ENCODE peak calls at places on chromosome 13, in ten cellular contexts. One of them, this sample, is unnamed.

GRCh38 chr13:79349011-79349410 is 57.0 kb downstream of the RBM26 start:
- DNase-seq in SK-N-SH: no peak
- DNase-seq in hepatic stellate cell: no peak
- DNase-seq in body of pancreas: no peak
- DNase-seq in CD8-positive, alpha-beta T cell: no peak
- DNase-seq in stimulated activated CD4-positive, alpha-beta T cell treated with anti-CD3 and anti-CD28 coated beads, Interleukin-15, amount 100 ng/mL, for 1 hour: no peak
- DNase-seq in nephron progenitor cell: no peak
- DNase-seq in NCI-H1694 treated with DMSO at 0.1 percent for 48 hours: no peak
- DNase-seq in T-cell: no peak
- DNase-seq in AG20443: no peak
- DNase-seq in this sample: no peak

GRCh38 chr13:37460211-37460610 is 138.4 kb downstream of the POSTN start:
- DNase-seq in SK-N-SH: no peak
- DNase-seq in hepatic stellate cell: no peak
- DNase-seq in body of pancreas: no peak
- DNase-seq in CD8-positive, alpha-beta T cell: no peak
- DNase-seq in stimulated activated CD4-positive, alpha-beta T cell treated with anti-CD3 and anti-CD28 coated beads, Interleukin-15, amount 100 ng/mL, for 1 hour: no peak
- DNase-seq in nephron progenitor cell: no peak
- DNase-seq in NCI-H1694 treated with DMSO at 0.1 percent for 48 hours: no peak
- DNase-seq in T-cell: no peak
- DNase-seq in AG20443: no peak
- DNase-seq in this sample: no peak

GRCh38 chr13:108915095-108915633 is 285.8 kb downstream of the MYO16 start:
- DNase-seq in SK-N-SH: peak
- DNase-seq in hepatic stellate cell: no peak
- DNase-seq in body of pancreas: peak
- DNase-seq in CD8-positive, alpha-beta T cell: no peak
- DNase-seq in stimulated activated CD4-positive, alpha-beta T cell treated with anti-CD3 and anti-CD28 coated beads, Interleukin-15, amount 100 ng/mL, for 1 hour: no peak
- DNase-seq in nephron progenitor cell: no peak
- DNase-seq in NCI-H1694 treated with DMSO at 0.1 percent for 48 hours: no peak
- DNase-seq in T-cell: no peak
- DNase-seq in AG20443: peak
- DNase-seq in this sample: peak

GRCh38 chr13:113458218-113459065 is 5.2 kb upstream of the ADPRHL1 start:
- DNase-seq in SK-N-SH: peak
- DNase-seq in hepatic stellate cell: peak
- DNase-seq in body of pancreas: no peak
- DNase-seq in CD8-positive, alpha-beta T cell: no peak
- DNase-seq in stimulated activated CD4-positive, alpha-beta T cell treated with anti-CD3 and anti-CD28 coated beads, Interleukin-15, amount 100 ng/mL, for 1 hour: no peak
- DNase-seq in nephron progenitor cell: peak
- DNase-seq in NCI-H1694 treated with DMSO at 0.1 percent for 48 hours: peak
- DNase-seq in T-cell: no peak
- DNase-seq in AG20443: no peak
- DNase-seq in this sample: no peak

GRCh38 chr13:79547211-79547610 is 66.3 kb downstream of the NDFIP2 start:
- DNase-seq in SK-N-SH: no peak
- DNase-seq in hepatic stellate cell: no peak
- DNase-seq in body of pancreas: no peak
- DNase-seq in CD8-positive, alpha-beta T cell: no peak
- DNase-seq in stimulated activated CD4-positive, alpha-beta T cell treated with anti-CD3 and anti-CD28 coated beads, Interleukin-15, amount 100 ng/mL, for 1 hour: no peak
- DNase-seq in nephron progenitor cell: no peak
- DNase-seq in NCI-H1694 treated with DMSO at 0.1 percent for 48 hours: no peak
- DNase-seq in T-cell: no peak
- DNase-seq in AG20443: no peak
- DNase-seq in this sample: no peak

GRCh38 chr13:58680115-58680514 is 1048.6 kb downstream of the PCDH17 start:
- DNase-seq in SK-N-SH: no peak
- DNase-seq in hepatic stellate cell: no peak
- DNase-seq in body of pancreas: no peak
- DNase-seq in CD8-positive, alpha-beta T cell: no peak
- DNase-seq in stimulated activated CD4-positive, alpha-beta T cell treated with anti-CD3 and anti-CD28 coated beads, Interleukin-15, amount 100 ng/mL, for 1 hour: no peak
- DNase-seq in nephron progenitor cell: no peak
- DNase-seq in NCI-H1694 treated with DMSO at 0.1 percent for 48 hours: no peak
- DNase-seq in T-cell: no peak
- DNase-seq in AG20443: no peak
- DNase-seq in this sample: no peak

GRCh38 chr13:96089139-96089538 is 768 bp upstream of the HS6ST3 start:
- DNase-seq in SK-N-SH: no peak
- DNase-seq in hepatic stellate cell: no peak
- DNase-seq in body of pancreas: no peak
- DNase-seq in CD8-positive, alpha-beta T cell: no peak
- DNase-seq in stimulated activated CD4-positive, alpha-beta T cell treated with anti-CD3 and anti-CD28 coated beads, Interleukin-15, amount 100 ng/mL, for 1 hour: no peak
- DNase-seq in nephron progenitor cell: no peak
- DNase-seq in NCI-H1694 treated with DMSO at 0.1 percent for 48 hours: no peak
- DNase-seq in T-cell: no peak
- DNase-seq in AG20443: no peak
- DNase-seq in this sample: no peak

GRCh38 chr13:78376033-78376432 is 227.3 kb downstream of the POU4F1 start:
- DNase-seq in SK-N-SH: no peak
- DNase-seq in hepatic stellate cell: no peak
- DNase-seq in body of pancreas: no peak
- DNase-seq in CD8-positive, alpha-beta T cell: no peak
- DNase-seq in stimulated activated CD4-positive, alpha-beta T cell treated with anti-CD3 and anti-CD28 coated beads, Interleukin-15, amount 100 ng/mL, for 1 hour: no peak
- DNase-seq in nephron progenitor cell: no peak
- DNase-seq in NCI-H1694 treated with DMSO at 0.1 percent for 48 hours: no peak
- DNase-seq in T-cell: no peak
- DNase-seq in AG20443: no peak
- DNase-seq in this sample: no peak

GRCh38 chr13:98039261-98039660 is 85.8 kb downstream of the IPO5 start:
- DNase-seq in SK-N-SH: no peak
- DNase-seq in hepatic stellate cell: no peak
- DNase-seq in body of pancreas: no peak
- DNase-seq in CD8-positive, alpha-beta T cell: no peak
- DNase-seq in stimulated activated CD4-positive, alpha-beta T cell treated with anti-CD3 and anti-CD28 coated beads, Interleukin-15, amount 100 ng/mL, for 1 hour: no peak
- DNase-seq in nephron progenitor cell: no peak
- DNase-seq in NCI-H1694 treated with DMSO at 0.1 percent for 48 hours: no peak
- DNase-seq in T-cell: no peak
- DNase-seq in AG20443: no peak
- DNase-seq in this sample: no peak

GRCh38 chr13:96252903-96253302 is 163.0 kb downstream of the HS6ST3 start:
- DNase-seq in SK-N-SH: no peak
- DNase-seq in hepatic stellate cell: no peak
- DNase-seq in body of pancreas: no peak
- DNase-seq in CD8-positive, alpha-beta T cell: no peak
- DNase-seq in stimulated activated CD4-positive, alpha-beta T cell treated with anti-CD3 and anti-CD28 coated beads, Interleukin-15, amount 100 ng/mL, for 1 hour: no peak
- DNase-seq in nephron progenitor cell: no peak
- DNase-seq in NCI-H1694 treated with DMSO at 0.1 percent for 48 hours: no peak
- DNase-seq in T-cell: no peak
- DNase-seq in AG20443: no peak
- DNase-seq in this sample: no peak

GRCh38 chr13:30376426-30377311 is 45.6 kb upstream of the UBE2L5 start:
- DNase-seq in SK-N-SH: no peak
- DNase-seq in hepatic stellate cell: no peak
- DNase-seq in body of pancreas: peak
- DNase-seq in CD8-positive, alpha-beta T cell: peak
- DNase-seq in stimulated activated CD4-positive, alpha-beta T cell treated with anti-CD3 and anti-CD28 coated beads, Interleukin-15, amount 100 ng/mL, for 1 hour: peak
- DNase-seq in nephron progenitor cell: no peak
- DNase-seq in NCI-H1694 treated with DMSO at 0.1 percent for 48 hours: no peak
- DNase-seq in T-cell: peak
- DNase-seq in AG20443: no peak
- DNase-seq in this sample: no peak